ENCODE peak calls at places on chromosomes 16 and 17, in four cellular contexts. I, N, V and B are unnamed samples.

GRCh38 chr16:87460936-87461335 is 31.9 kb downstream of the ZCCHC14 start:
- DNase-seq in N (no peak), V (no peak), I (no peak), B (no peak)

GRCh38 chr17:63534816-63535455 is 11.8 kb downstream of the KCNH6 start:
- DNase-seq in N (no peak), I (no peak), V (no peak), B (no peak)

GRCh38 chr16:4315185-4316102 is at the start of gene GLIS2:
- DNase-seq in N (no peak), V (peak), I (peak), B (peak)

GRCh38 chr17:39753514-39754160 is 15.9 kb downstream of the GRB7 start:
- DNase-seq in I (peak), N (peak), V (peak), B (no peak)

GRCh38 chr16:80894091-80894490 is 89.7 kb upstream of the CDYL2 start:
- DNase-seq in V (no peak), I (no peak), N (no peak), B (no peak)

GRCh38 chr16:19809121-19809635 is 75.5 kb downstream of the GPRC5B start:
- DNase-seq in N (no peak), V (no peak), I (no peak), B (no peak)

GRCh38 chr17:41627316-41628072 is 3.1 kb upstream of the KRT17 start:
- DNase-seq in I (no peak), N (no peak), V (no peak), B (no peak)

GRCh38 chr17:67164298-67164697 is 80.7 kb downstream of the HELZ start:
- DNase-seq in N (no peak), I (no peak), V (no peak), B (no peak)

GRCh38 chr17:41442772-41443171 is 2.0 kb upstream of the KRT38 start:
- DNase-seq in I (no peak), V (no peak), N (no peak), B (no peak)

GRCh38 chr16:89000207-89000959 is 23.4 kb upstream of the CBFA2T3 start:
- DNase-seq in V (no peak), I (no peak), N (no peak), B (no peak)

GRCh38 chr16:84080378-84080777 is 36.4 kb downstream of the MBTPS1 start:
- DNase-seq in I (no peak), N (no peak), V (no peak), B (no peak)